ENCODE peak calls at places on chromosomes 3 and 15, in six cellular contexts. Z, A, Q, N, J and B are unnamed samples.

GRCh38 chr15:89361451-89362202 is 27.0 kb upstream of the POLG start:
- DNase-seq in Z (peak), A (peak), Q (peak), N (peak), J (peak), B (no peak)

GRCh38 chr15:96544162-96544756 is 213.8 kb downstream of the NR2F2 start:
- DNase-seq in Z (no peak), A (no peak), Q (no peak), N (no peak), J (no peak), B (no peak)

GRCh38 chr15:72197460-72198409 is at the start of gene GRAMD2A:
- DNase-seq in Z (peak), A (no peak), Q (no peak), N (no peak), J (peak), B (no peak)

GRCh38 chr15:99486371-99487336 is 79.1 kb upstream of the MEF2A start:
- DNase-seq in Z (no peak), A (no peak), Q (no peak), N (no peak), J (peak), B (no peak)

GRCh38 chr3:106628407-106628806 is 748.8 kb upstream of the CCDC54 start:
- DNase-seq in Z (no peak), A (peak), Q (no peak), N (no peak), J (no peak), B (peak)

GRCh38 chr3:26233374-26233773 is 389.2 kb upstream of the LRRC3B start:
- DNase-seq in Z (no peak), A (no peak), Q (no peak), N (no peak), J (no peak), B (no peak)

GRCh38 chr3:99119312-99119810 is 217.9 kb upstream of the DCBLD2 start:
- DNase-seq in Z (no peak), A (no peak), Q (no peak), N (no peak), J (no peak), B (no peak)

GRCh38 chr15:70519616-70520015 is 243.7 kb downstream of the UACA start:
- DNase-seq in Z (no peak), A (no peak), Q (no peak), N (no peak), J (no peak), B (no peak)

GRCh38 chr3:43163895-43164493 is 58.1 kb upstream of the POMGNT2 start:
- DNase-seq in Z (no peak), A (no peak), Q (no peak), N (no peak), J (no peak), B (no peak)

GRCh38 chr15:40244961-40245523 is 6.2 kb downstream of the PAK6 start:
- DNase-seq in Z (no peak), A (no peak), Q (no peak), N (no peak), J (no peak), B (no peak)

GRCh38 chr3:148648685-148649352 is 48.9 kb upstream of the AGTR1 start:
- DNase-seq in Z (no peak), A (no peak), Q (no peak), N (no peak), J (no peak), B (no peak)

GRCh38 chr15:39953521-39953920 is 19.6 kb downstream of the EIF2AK4 start:
- DNase-seq in Z (no peak), A (no peak), Q (no peak), N (no peak), J (no peak), B (no peak)

GRCh38 chr3:13141991-13142412 is 68.8 kb upstream of the IQSEC1 start:
- DNase-seq in Z (peak), A (no peak), Q (no peak), N (peak), J (peak), B (peak)

GRCh38 chr3:59374812-59375211 is 325.0 kb upstream of the CFAP20DC start:
- DNase-seq in Z (peak), A (no peak), Q (no peak), N (no peak), J (peak), B (peak)

GRCh38 chr3:85574306-85574705 is 615.5 kb downstream of the CADM2 start:
- DNase-seq in Z (no peak), A (no peak), Q (no peak), N (no peak), J (no peak), B (no peak)

GRCh38 chr3:51968175-51968681 is 974 bp upstream of the PCBP4 start:
- DNase-seq in Z (no peak), A (no peak), Q (no peak), N (peak), J (no peak), B (no peak)

GRCh38 chr3:189772584-189772983 is 141.4 kb downstream of the TP63 start:
- DNase-seq in Z (no peak), A (no peak), Q (no peak), N (no peak), J (no peak), B (no peak)

GRCh38 chr15:39115379-39116057 is 465.4 kb upstream of the THBS1 start:
- DNase-seq in Z (no peak), A (no peak), Q (no peak), N (no peak), J (no peak), B (no peak)

GRCh38 chr3:131218196-131218595 is 163.4 kb upstream of the NUDT16 start:
- DNase-seq in Z (no peak), A (no peak), Q (no peak), N (no peak), J (no peak), B (no peak)

GRCh38 chr15:38624248-38625214 is 59.9 kb upstream of the RASGRP1 start:
- DNase-seq in Z (no peak), A (no peak), Q (no peak), N (no peak), J (no peak), B (no peak)

GRCh38 chr15:40511093-40511471 is 40.3 kb downstream of the CHST14 start:
- DNase-seq in Z (peak), A (no peak), Q (no peak), N (no peak), J (peak), B (no peak)

GRCh38 chr3:38576131-38577088 is 73.1 kb downstream of the SCN5A start:
- DNase-seq in Z (no peak), A (no peak), Q (no peak), N (peak), J (no peak), B (no peak)

GRCh38 chr15:74578496-74578994 is 37.1 kb upstream of the CLK3 start:
- DNase-seq in Z (no peak), A (no peak), Q (no peak), N (no peak), J (no peak), B (no peak)

GRCh38 chr3:71537211-71537611 is 46.3 kb downstream of the FOXP1 start:
- DNase-seq in Z (no peak), A (no peak), Q (no peak), N (no peak), J (no peak), B (no peak)

GRCh38 chr3:54951405-54951804 is 23.5 kb upstream of the LRTM1 start:
- DNase-seq in Z (no peak), A (no peak), Q (no peak), N (peak), J (no peak), B (no peak)

GRCh38 chr3:188299068-188299467 is 145.1 kb downstream of the LPP start:
- DNase-seq in Z (no peak), A (no peak), Q (no peak), N (no peak), J (peak), B (no peak)

GRCh38 chr15:88467935-88468528 is 524 bp downstream of the MRPS11 start:
- DNase-seq in Z (no peak), A (no peak), Q (no peak), N (no peak), J (peak), B (no peak)

GRCh38 chr3:32780735-32781210 is 37.0 kb upstream of the TRIM71 start:
- DNase-seq in Z (no peak), A (no peak), Q (no peak), N (peak), J (peak), B (no peak)

GRCh38 chr15:55846108-55846707 is 103.3 kb upstream of the PRTG start:
- DNase-seq in Z (peak), A (peak), Q (peak), N (peak), J (peak), B (peak)

GRCh38 chr15:82647835-82648256 is 683 bp upstream of the CPEB1 start:
- DNase-seq in Z (peak), A (no peak), Q (peak), N (no peak), J (peak), B (peak)

GRCh38 chr15:99719096-99719541 is 14.1 kb downstream of the LYSMD4 start:
- DNase-seq in Z (no peak), A (peak), Q (no peak), N (no peak), J (no peak), B (no peak)

GRCh38 chr3:3088066-3088465 is 22.1 kb downstream of the IL5RA start:
- DNase-seq in Z (no peak), A (no peak), Q (no peak), N (no peak), J (no peak), B (no peak)

GRCh38 chr15:57595011-57595866 is 3.5 kb downstream of the MYZAP start:
- DNase-seq in Z (no peak), A (no peak), Q (no peak), N (no peak), J (no peak), B (no peak)

GRCh38 chr3:105809204-105809893 is 59.5 kb downstream of the CBLB start:
- DNase-seq in Z (no peak), A (no peak), Q (no peak), N (no peak), J (no peak), B (no peak)

GRCh38 chr15:68014219-68014618 is 39.9 kb upstream of the PIAS1 start:
- DNase-seq in Z (no peak), A (no peak), Q (no peak), N (no peak), J (no peak), B (no peak)

GRCh38 chr3:188294823-188295487 is 141.0 kb downstream of the LPP start:
- DNase-seq in Z (no peak), A (no peak), Q (no peak), N (no peak), J (no peak), B (no peak)